ENCODE peak calls at places on chromosome 1, in five cellular contexts. G, T, H, V and D are unnamed samples.

GRCh38 chr1:13667696-13668095 is 32.3 kb upstream of the PRDM2 start:
- DNase-seq in T (no peak), H (no peak), G (no peak), V (no peak), D (no peak)

GRCh38 chr1:68168545-68169065 is 63.7 kb downstream of the WLS start:
- DNase-seq in G (no peak), T (no peak), V (no peak), H (no peak), D (no peak)

GRCh38 chr1:156676820-156677615 is at the start of gene NES:
- DNase-seq in V (peak; percentile 92), T (no peak), H (peak; percentile 58), G (no peak), D (no peak)

GRCh38 chr1:210707300-210707699 is 378.6 kb downstream of the HHAT start:
- DNase-seq in H (no peak), G (no peak), T (no peak), V (no peak), D (no peak)

GRCh38 chr1:204971700-204972336 is 71.2 kb upstream of the CNTN2 start:
- DNase-seq in T (no peak), H (no peak), V (no peak), G (no peak), D (no peak)

GRCh38 chr1:207407655-207408256 is 46.4 kb upstream of the CR2 start:
- DNase-seq in H (no peak), V (no peak), G (no peak), T (no peak), D (no peak)

GRCh38 chr1:213883618-213884017 is 104.2 kb upstream of the PROX1 start:
- DNase-seq in V (no peak), T (no peak), G (no peak), H (no peak), D (no peak)

GRCh38 chr1:229058716-229059115 is 212.2 kb upstream of the RAB4A start:
- DNase-seq in H (no peak), T (no peak), G (no peak), V (peak; percentile 81), D (no peak)